ENCODE peak calls at places on chromosome 11, in nine cellular contexts. Z is pancreas, X is K562, M is cardiac muscle cell, R is foreskin fibroblast, H is Panc1, T is AG04450, U is psoas muscle, E is spleen. N is an unnamed sample.

GRCh38 chr11:8389034-8389996 is 125.6 kb upstream of the LMO1 start:
- DNase-seq in R (no peak), X (no peak), H (no peak), E (no peak), M (no peak), Z (peak), T (no peak), U (no peak), N (peak)

GRCh38 chr11:79092791-79093313 is 348.0 kb downstream of the TENM4 start:
- DNase-seq in Z (peak), R (peak), U (no peak), E (no peak), M (no peak), T (peak), X (no peak), H (no peak), N (peak)

GRCh38 chr11:116553482-116553881 is 219.3 kb downstream of the BUD13 start:
- DNase-seq in R (no peak), T (no peak), M (no peak), U (no peak), Z (no peak), E (peak), H (no peak), X (peak), N (no peak)

GRCh38 chr11:65420506-65421203 is 1.9 kb upstream of the NEAT1 start:
- DNase-seq in X (no peak), Z (no peak), E (no peak), U (no peak), H (no peak), T (no peak), M (no peak), R (no peak), N (no peak)

GRCh38 chr11:15616130-15617105 is 501.7 kb downstream of the INSC start:
- DNase-seq in Z (no peak), E (no peak), M (no peak), H (no peak), R (no peak), X (no peak), U (no peak), T (no peak), N (no peak)

GRCh38 chr11:106683435-106683834 is 334.8 kb downstream of the GUCY1A2 start:
- DNase-seq in M (no peak), U (no peak), X (no peak), H (no peak), Z (no peak), R (no peak), T (no peak), E (no peak), N (no peak)

GRCh38 chr11:64729851-64730382 is 6.9 kb upstream of the NRXN2 start:
- DNase-seq in T (no peak), R (no peak), U (no peak), H (no peak), X (peak), Z (peak), M (peak), E (no peak), N (no peak)

GRCh38 chr11:121657191-121657590 is 204.4 kb upstream of the SORL1-AS1 start:
- DNase-seq in R (no peak), U (no peak), T (no peak), H (no peak), E (no peak), Z (no peak), X (no peak), M (no peak), N (no peak)

GRCh38 chr11:57474751-57475115 is 14.4 kb downstream of the RTN4RL2 start:
- DNase-seq in Z (no peak), R (no peak), T (no peak), X (no peak), M (no peak), H (no peak), U (no peak), E (no peak), N (no peak)

GRCh38 chr11:118226781-118227180 is 2.0 kb upstream of the JAML start:
- DNase-seq in R (no peak), X (no peak), H (no peak), Z (no peak), E (no peak), M (no peak), T (no peak), U (no peak), N (no peak)

GRCh38 chr11:90836031-90836430 is 613.2 kb upstream of the CHORDC1 start:
- DNase-seq in E (no peak), U (no peak), Z (no peak), T (no peak), H (no peak), M (no peak), X (no peak), R (no peak), N (no peak)

GRCh38 chr11:68579455-68579854 is 104.9 kb upstream of the GAL start:
- DNase-seq in U (no peak), T (no peak), R (peak), E (no peak), M (no peak), Z (no peak), X (no peak), H (peak), N (peak)

GRCh38 chr11:59053387-59053786 is 32.7 kb upstream of the GLYATL1B start:
- DNase-seq in T (peak), U (peak), Z (peak), E (peak), M (peak), X (peak), H (peak), R (peak), N (peak)

GRCh38 chr11:1538153-1538552 is 33.9 kb downstream of the DUSP8 start:
- DNase-seq in R (no peak), E (no peak), X (no peak), M (no peak), Z (no peak), T (no peak), H (no peak), U (no peak), N (no peak)

GRCh38 chr11:16791494-16791961 is 53.1 kb downstream of the C11orf58 start:
- DNase-seq in E (peak), R (peak), T (peak), M (no peak), H (no peak), U (no peak), X (no peak), Z (no peak), N (peak)

GRCh38 chr11:62552931-62553838 is 6.6 kb upstream of the AHNAK start:
- DNase-seq in M (peak), R (peak), Z (peak), X (peak), T (peak), E (peak), H (peak), U (peak), N (peak)

GRCh38 chr11:61082931-61083531 is 19.3 kb upstream of the CD5 start:
- DNase-seq in T (no peak), H (no peak), R (no peak), U (no peak), Z (no peak), X (no peak), M (no peak), E (no peak), N (no peak)

GRCh38 chr11:100557830-100558611 is 129.1 kb upstream of the ARHGAP42 start:
- DNase-seq in M (no peak), Z (no peak), R (peak), E (no peak), X (no peak), T (no peak), U (no peak), H (no peak), N (no peak)

GRCh38 chr11:115425243-115425642 is 79.0 kb downstream of the CADM1 start:
- DNase-seq in E (no peak), H (no peak), T (no peak), Z (no peak), U (no peak), R (no peak), M (no peak), X (no peak), N (no peak)

GRCh38 chr11:75576445-75577049 is 14.5 kb downstream of the SERPINH1 start:
- DNase-seq in X (no peak), E (peak), M (no peak), Z (no peak), T (no peak), H (no peak), U (peak), R (no peak), N (peak)

GRCh38 chr11:96324912-96325311 is 18.1 kb downstream of the MAML2 start:
- DNase-seq in X (no peak), Z (no peak), M (no peak), R (peak), H (no peak), T (no peak), U (no peak), E (no peak), N (peak)

GRCh38 chr11:122632178-122632824 is 23.2 kb upstream of the UBASH3B start:
- DNase-seq in E (no peak), Z (no peak), R (no peak), M (no peak), T (no peak), U (no peak), H (no peak), X (no peak), N (no peak)

GRCh38 chr11:77244277-77245014 is 57.0 kb downstream of the GDPD4 start:
- DNase-seq in M (no peak), T (no peak), E (no peak), U (no peak), R (peak), H (peak), X (no peak), Z (no peak), N (peak)

GRCh38 chr11:65224939-65225283 is 36.9 kb upstream of the POLA2 start:
- DNase-seq in H (no peak), R (peak), T (peak), Z (no peak), E (no peak), X (peak), U (no peak), M (no peak), N (peak)

GRCh38 chr11:74754507-74755255 is 6.0 kb downstream of the RNF169 start:
- DNase-seq in M (no peak), R (peak), H (peak), E (no peak), U (no peak), X (no peak), T (peak), Z (no peak), N (peak)

GRCh38 chr11:64553554-64554201 is 37.3 kb upstream of the SLC22A12 start:
- DNase-seq in X (peak), U (peak), H (peak), Z (peak), R (peak), T (no peak), M (peak), E (peak), N (peak)

GRCh38 chr11:111846640-111847039 is 24.7 kb downstream of the ALG9 start:
- DNase-seq in X (no peak), R (peak), M (no peak), T (peak), E (no peak), Z (no peak), U (no peak), H (no peak), N (peak)

GRCh38 chr11:44936527-44936926 is 14.2 kb downstream of the TP53I11 start:
- DNase-seq in M (peak), T (peak), U (peak), R (peak), E (peak), H (peak), Z (peak), X (peak), N (peak)

GRCh38 chr11:126546191-126546590 is 190.7 kb downstream of the ST3GAL4 start:
- DNase-seq in Z (no peak), M (peak), E (no peak), R (peak), T (no peak), X (no peak), U (no peak), H (no peak), N (no peak)

GRCh38 chr11:69109101-69109500 is 46.6 kb upstream of the SMIM38 start:
- DNase-seq in E (no peak), Z (no peak), X (no peak), M (no peak), U (no peak), H (no peak), T (no peak), R (no peak), N (no peak)

GRCh38 chr11:69352715-69353325 is 58.9 kb downstream of the MYEOV start:
- DNase-seq in X (no peak), M (no peak), E (no peak), H (peak), Z (no peak), T (peak), R (peak), U (no peak), N (peak)

GRCh38 chr11:103587951-103588788 is 448.3 kb upstream of the DDI1 start:
- DNase-seq in T (no peak), M (no peak), Z (no peak), E (no peak), X (no peak), H (no peak), U (no peak), R (no peak), N (peak)

GRCh38 chr11:68843052-68843561 is 1.4 kb upstream of the CPT1A start:
- DNase-seq in X (no peak), R (no peak), H (no peak), T (no peak), U (no peak), E (peak), Z (no peak), M (no peak), N (peak)

GRCh38 chr11:3836903-3837302 is 3.9 kb downstream of the RHOG start:
- DNase-seq in T (no peak), E (peak), X (peak), Z (no peak), M (no peak), H (no peak), R (no peak), U (no peak), N (no peak)

GRCh38 chr11:34495724-34496377 is 17.7 kb downstream of the ELF5 start:
- DNase-seq in E (no peak), H (no peak), T (no peak), U (no peak), Z (no peak), M (no peak), R (no peak), X (no peak), N (no peak)

GRCh38 chr11:20060647-20061205 is 99.5 kb downstream of the DBX1 start:
- DNase-seq in H (no peak), U (no peak), M (no peak), T (no peak), Z (no peak), E (no peak), X (no peak), R (no peak), N (no peak)

GRCh38 chr11:92827132-92827531 is 142.3 kb upstream of the MTNR1B start:
- DNase-seq in H (no peak), X (no peak), T (no peak), U (no peak), R (no peak), Z (no peak), M (no peak), E (no peak), N (no peak)

GRCh38 chr11:132901638-132902610 is 630.4 kb downstream of the OPCML start:
- DNase-seq in X (no peak), E (no peak), R (no peak), H (no peak), U (no peak), Z (no peak), M (no peak), T (no peak), N (no peak)

GRCh38 chr11:46677169-46677568 is 23.2 kb downstream of the ARHGAP1 start:
- DNase-seq in T (no peak), X (no peak), Z (no peak), E (peak), M (no peak), R (no peak), U (no peak), H (no peak), N (no peak)

GRCh38 chr11:123479048-123479837 is 49.2 kb downstream of the GRAMD1B start:
- DNase-seq in Z (no peak), R (no peak), E (no peak), T (no peak), H (no peak), U (no peak), M (no peak), X (no peak), N (no peak)

GRCh38 chr11:9660886-9661285 is 3.0 kb upstream of the SWAP70 start:
- DNase-seq in R (no peak), Z (no peak), M (no peak), T (no peak), H (no peak), E (no peak), X (no peak), U (no peak), N (no peak)

GRCh38 chr11:9665749-9666148 is 1.9 kb downstream of the SWAP70 start:
- DNase-seq in E (no peak), H (no peak), T (no peak), X (no peak), U (no peak), M (no peak), Z (no peak), R (no peak), N (no peak)

GRCh38 chr11:9664276-9665171 is 647 bp downstream of the SWAP70 start:
- DNase-seq in H (peak), X (no peak), T (no peak), U (peak), Z (peak), E (peak), R (peak), M (peak), N (peak)

GRCh38 chr11:9662273-9662672 is 1.6 kb upstream of the SWAP70 start:
- DNase-seq in R (no peak), T (no peak), X (no peak), H (no peak), M (no peak), U (no peak), E (no peak), Z (no peak), N (no peak)

GRCh38 chr11:9663699-9664275 is at the start of gene SWAP70:
- DNase-seq in E (peak), M (peak), Z (peak), H (peak), R (peak), U (peak), T (peak), X (peak), N (peak)
- TF ChIP-seq CTCF in E (peak), M (peak), Z (peak), H (no peak), R (peak), U (peak), T (peak), X (no peak), N (peak)

DNA sequence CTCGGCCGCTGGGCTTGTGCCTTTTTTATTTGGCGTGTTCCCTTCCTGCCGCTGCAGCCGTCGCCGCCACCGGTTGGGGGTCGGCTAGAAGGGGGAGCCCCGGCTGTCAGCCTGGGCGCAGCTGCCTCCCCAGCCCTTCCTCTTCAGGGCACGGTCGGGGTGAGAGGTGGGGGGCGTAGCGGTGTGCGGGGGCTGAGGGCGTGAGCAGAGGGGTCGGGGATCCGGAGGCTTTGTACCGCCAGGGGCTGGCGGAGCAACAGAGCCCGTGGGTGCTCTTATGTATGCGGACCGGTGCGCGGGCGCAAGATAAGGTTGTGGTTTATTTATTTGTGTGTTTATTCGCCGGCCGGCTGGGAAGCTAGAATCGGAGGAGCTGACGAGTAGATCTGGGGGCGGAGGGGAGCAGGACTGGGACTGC is 482 bp downstream of the ZBTB16 start:
- DNase-seq in H (no peak), E (no peak), T (no peak), R (peak), M (peak), X (peak), Z (peak), U (peak), N (no peak)
- H3K4me3 ChIP-seq in H (peak), E (peak), T (peak), R (peak), M (peak), X (no peak), Z (peak), U (peak), N (peak)

DNA sequence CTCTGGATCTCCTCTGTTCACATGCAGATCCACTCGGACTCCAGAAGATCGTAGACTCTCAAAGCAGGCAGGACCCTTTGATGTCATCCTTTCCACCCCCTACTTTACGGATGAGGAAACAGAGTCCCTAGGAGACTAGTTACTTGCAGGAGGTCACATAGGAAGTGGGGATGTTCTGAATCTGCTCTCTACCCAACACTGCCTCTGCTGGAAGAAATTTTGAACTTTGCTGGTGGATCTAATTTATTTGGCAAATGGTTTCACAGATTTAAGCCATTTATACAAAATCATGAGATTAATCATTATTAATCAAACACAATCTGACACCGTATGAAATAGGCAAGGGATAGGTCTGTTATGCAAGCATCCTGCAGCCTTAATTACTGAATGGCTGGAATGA is 55.0 kb upstream of the USP47 start:
- DNase-seq in Z (no peak), U (no peak), M (peak), X (peak), T (no peak), H (no peak), E (no peak), R (no peak), N (peak)
- TF ChIP-seq CTCF in Z (no peak), U (peak), M (peak), X (peak), T (peak), H (peak), E (peak), R (peak), N (peak)

GRCh38 chr11:67301313-67301921 is 1.9 kb upstream of the SSH3 start:
- DNase-seq in Z (no peak), U (peak), M (no peak), R (no peak), T (no peak), H (no peak), X (no peak), E (peak), N (no peak)

GRCh38 chr11:67303132-67303988 is at the start of gene SSH3:
- DNase-seq in E (peak), R (peak), Z (peak), U (peak), T (no peak), H (no peak), M (peak), X (peak), N (peak)

GRCh38 chr11:67300756-67301312 is 2.5 kb upstream of the SSH3 start:
- DNase-seq in R (no peak), H (no peak), M (no peak), U (peak), E (peak), Z (no peak), T (no peak), X (no peak), N (no peak)

GRCh38 chr11:67302571-67303131 is 679 bp upstream of the SSH3 start:
- DNase-seq in X (no peak), T (no peak), U (peak), R (no peak), M (peak), Z (no peak), H (no peak), E (peak), N (no peak)

GRCh38 chr11:67301951-67302516 is 1.3 kb upstream of the SSH3 start:
- DNase-seq in U (peak), E (peak), H (no peak), X (peak), T (peak), R (peak), M (peak), Z (peak), N (no peak)
- H3K4me3 ChIP-seq in U (peak), E (peak), H (peak), X (no peak), T (no peak), R (no peak), M (no peak), Z (peak), N (no peak)

DNA sequence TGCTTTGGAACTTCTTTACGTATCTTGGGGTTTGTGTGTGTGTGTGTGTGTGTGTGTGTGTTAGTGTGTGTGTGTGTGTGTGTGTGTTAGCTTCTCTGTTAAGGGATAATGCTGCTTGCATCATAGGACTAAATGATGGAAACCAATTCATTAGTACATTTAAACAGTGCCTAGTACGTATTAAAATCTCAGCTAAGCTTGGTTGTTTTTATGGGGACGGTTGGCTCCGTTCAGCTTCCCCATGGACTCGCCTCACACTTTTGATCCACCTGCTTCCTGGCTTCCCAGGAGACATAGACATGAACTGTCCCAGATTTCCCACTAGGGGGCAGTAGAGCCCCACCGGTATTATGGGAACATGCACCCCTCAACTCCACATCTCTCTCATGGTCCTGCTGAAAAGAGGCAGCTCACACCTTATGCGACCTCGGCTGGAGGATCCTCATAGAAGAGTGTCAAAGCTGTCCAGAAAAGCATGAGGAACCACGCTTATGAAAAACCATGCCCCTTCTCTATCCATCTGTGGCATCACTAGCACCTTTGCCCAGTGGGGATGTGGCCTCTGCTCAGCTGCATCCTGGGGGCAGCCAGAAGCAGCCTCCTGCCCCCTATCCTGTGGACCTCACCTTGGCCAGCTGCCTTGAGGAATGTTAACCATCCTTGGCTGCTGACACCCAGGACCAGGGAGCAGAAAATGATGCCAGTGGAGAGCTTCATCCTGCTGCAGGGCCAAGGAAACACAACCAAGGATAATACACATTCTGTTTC is 9.7 kb upstream of the SAAL1 start:
- DNase-seq in H (peak), M (peak), T (peak), E (no peak), X (peak), Z (peak), R (peak), U (no peak), N (peak)
- TF ChIP-seq CTCF in H (peak), M (peak), T (peak), E (peak), X (peak), Z (peak), R (peak), U (peak), N (peak)